ENCODE peak calls at places on chromosomes 1 and 21, in six cellular contexts. L is adrenal gland, Z is HCT116, O is uterus, S is ovary, U is lower leg skin. P is an unnamed sample.

GRCh38 chr1:218804014-218804785 is 369.5 kb upstream of the LYPLAL1 start:
- DNase-seq in L (no peak), Z (peak; percentile 24), O (no peak), S (no peak), U (no peak), P (no peak)

GRCh38 chr1:192435704-192436103 is 118.9 kb downstream of the RGS21 start:
- DNase-seq in L (no peak), Z (no peak), O (no peak), S (no peak), U (no peak), P (no peak)

GRCh38 chr1:21951576-21951870 is 14.4 kb upstream of the HSPG2 start:
- DNase-seq in L (no peak), Z (no peak), O (no peak), S (no peak), U (no peak), P (no peak)

GRCh38 chr1:168373869-168374268 is 93.2 kb downstream of the TBX19 start:
- DNase-seq in L (no peak), Z (no peak), O (peak; percentile 81), S (peak; percentile 53), U (no peak), P (no peak)

GRCh38 chr1:34787461-34788420 is 5.1 kb upstream of the GJA4 start:
- DNase-seq in L (no peak), Z (no peak), O (no peak), S (no peak), U (peak; percentile 75), P (no peak)

GRCh38 chr1:43396059-43396458 is 6.4 kb downstream of the SZT2 start:
- DNase-seq in L (no peak), Z (no peak), O (no peak), S (no peak), U (no peak), P (no peak)

GRCh38 chr1:228306275-228307217 is 98.7 kb downstream of the OBSCN start:
- DNase-seq in L (peak; percentile 11), Z (no peak), O (no peak), S (peak; percentile 28), U (peak; percentile 76), P (peak; percentile 67)

GRCh38 chr1:19612516-19612915 is 31.6 kb upstream of the NBL1 start:
- DNase-seq in L (no peak), Z (no peak), O (no peak), S (no peak), U (peak; percentile 53), P (no peak)

GRCh38 chr21:15549671-15550070 is 180.1 kb upstream of the USP25 start:
- DNase-seq in L (no peak), Z (no peak), O (no peak), S (no peak), U (no peak), P (no peak)

GRCh38 chr1:31239653-31240241 is at the start of gene NKAIN1:
- DNase-seq in L (peak; percentile 68), Z (no peak), O (no peak), S (no peak), U (no peak), P (no peak)

DNA sequence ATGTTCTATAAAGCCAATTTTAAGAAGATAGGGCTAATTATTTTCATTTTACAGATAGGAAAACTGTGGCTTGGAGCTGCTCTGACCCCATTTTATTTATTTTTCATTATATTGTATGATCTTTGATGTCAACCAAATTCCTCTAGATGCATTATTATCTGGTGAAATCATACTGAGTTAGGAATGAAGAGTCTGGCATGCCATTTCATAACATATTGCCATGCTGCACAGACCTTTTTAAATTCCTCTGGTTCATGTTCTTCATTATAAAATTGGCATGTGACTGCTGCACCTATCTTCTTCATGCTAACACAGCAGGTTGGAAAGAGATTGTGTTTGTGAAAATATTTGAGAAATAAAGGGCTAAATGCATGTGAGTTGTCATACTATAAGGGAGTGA is 12.7 kb downstream of the PRRX1 start:
- DNase-seq in L (no peak), Z (no peak), O (no peak), S (no peak), U (no peak), P (no peak)
- H3K4me3 ChIP-seq in L (no peak overlapping the region), Z (no peak overlapping the region), O (no peak overlapping the region), S (no peak overlapping the region), U (no peak overlapping the region), P (no peak overlapping the region)

GRCh38 chr1:209554761-209555611 is 28.5 kb upstream of the CAMK1G start:
- DNase-seq in L (no peak), Z (no peak), O (no peak), S (no peak), U (no peak), P (no peak)
- TF ChIP-seq CTCF in L (no peak), Z (peak; percentile 25), O (no peak), S (no peak), U (no peak), P (no peak)

GRCh38 chr1:46530791-46531409 is 20.5 kb downstream of the KNCN start:
- DNase-seq in L (no peak), Z (no peak), O (no peak), S (no peak), U (no peak), P (no peak)
- H3K4me3 ChIP-seq in L (no peak overlapping the region), Z (no peak overlapping the region), O (no peak overlapping the region), S (no peak overlapping the region), U (no peak overlapping the region), P (no peak overlapping the region)

GRCh38 chr1:27725374-27726172 is at the start of gene FAM76A:
- DNase-seq in L (peak; percentile 99), Z (peak; percentile 98), O (peak; percentile 99), S (peak; percentile 100), U (peak; percentile 100), P (peak; percentile 99)
- TF ChIP-seq CTCF in L (no peak), Z (peak; percentile 31), O (peak; percentile 59), S (no peak), U (no peak), P (peak; percentile 25)

DNA sequence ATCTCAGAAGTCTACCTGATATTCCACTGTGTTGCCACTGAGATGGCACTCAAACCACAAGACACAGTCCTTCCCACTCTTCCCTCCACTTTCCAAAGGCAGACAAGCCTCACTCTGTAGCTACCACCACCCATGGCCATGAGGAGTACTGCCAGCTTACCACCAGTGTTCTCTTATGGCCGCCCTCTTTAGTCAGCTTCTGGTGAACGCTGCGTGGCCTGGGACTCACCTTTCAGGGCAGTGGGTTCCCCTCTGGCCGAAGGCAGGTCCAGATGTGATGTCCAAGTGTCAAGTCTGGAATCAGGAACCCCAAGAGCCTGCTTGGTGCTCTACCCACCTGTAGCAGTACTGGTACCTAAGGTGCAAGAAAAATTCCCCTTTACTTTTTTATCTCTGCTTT is 580.8 kb downstream of the LRRIQ3 start:
- DNase-seq in L (no peak), Z (no peak), O (no peak), S (no peak), U (peak; percentile 59), P (no peak)
- H3K4me3 ChIP-seq in L (no peak overlapping the region), Z (no peak overlapping the region), O (no peak overlapping the region), S (no peak overlapping the region), U (no peak overlapping the region), P (no peak overlapping the region)

GRCh38 chr1:85047472-85048295 is 616 bp downstream of the MCOLN3 start:
- DNase-seq in L (peak; percentile 19), Z (no peak), O (no peak), S (peak; percentile 44), U (peak; percentile 83), P (no peak)

GRCh38 chr1:85049735-85050166 is 1.5 kb upstream of the MCOLN3 start:
- DNase-seq in L (no peak), Z (no peak), O (no peak), S (no peak), U (no peak), P (no peak)

GRCh38 chr1:85047144-85047471 is 1.2 kb downstream of the MCOLN3 start:
- DNase-seq in L (no peak), Z (no peak), O (no peak), S (no peak), U (no peak), P (no peak)

DNA sequence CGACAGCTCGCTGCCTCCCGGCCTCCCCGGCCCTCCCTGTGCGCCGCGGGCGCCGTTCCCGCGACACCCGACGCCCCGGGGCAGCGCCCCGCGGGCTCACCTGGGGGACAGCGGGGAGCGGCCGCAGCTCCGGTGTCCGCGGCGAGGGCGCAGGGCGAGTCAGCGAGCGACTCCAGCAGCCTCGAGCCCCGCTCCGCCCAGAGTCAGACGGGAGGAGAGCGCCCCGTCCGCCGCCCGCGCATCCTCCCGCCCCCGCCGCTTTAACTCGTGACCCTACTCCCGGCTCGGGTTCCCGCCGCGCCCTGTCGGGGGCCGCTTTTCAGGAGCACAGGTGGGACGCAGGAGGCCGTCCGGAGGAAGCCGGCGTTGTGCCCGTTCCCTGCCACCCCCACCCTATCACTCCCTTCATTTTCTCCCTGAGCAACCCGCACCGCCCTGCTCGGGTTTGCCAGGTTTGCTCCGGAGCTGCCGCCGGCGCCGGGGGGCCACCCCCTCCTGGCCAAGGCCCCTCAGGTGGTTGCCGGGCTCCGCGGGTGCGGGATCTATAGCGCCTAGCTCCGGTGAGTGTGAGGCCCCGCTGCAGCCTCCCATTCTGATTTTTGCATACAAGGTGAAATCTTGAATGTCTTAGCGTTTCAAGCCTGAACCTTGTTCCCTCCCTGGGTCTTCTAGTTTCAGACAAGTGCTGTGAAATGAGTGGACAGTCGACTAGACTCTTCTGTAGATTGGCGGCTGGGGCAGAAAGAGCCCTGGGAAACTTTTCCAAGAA is at the start of gene MCOLN3:
- DNase-seq in L (peak; percentile 61), Z (peak; percentile 19), O (peak; percentile 24), S (peak; percentile 58), U (peak; percentile 92), P (no peak)
- TF ChIP-seq CTCF in L (no peak), Z (no peak), O (no peak), S (no peak), U (no peak), P (no peak)

GRCh38 chr1:247530785-247531184 is 5.5 kb downstream of the OR2C3 start:
- DNase-seq in L (no peak), Z (no peak), O (no peak), S (no peak), U (no peak), P (no peak)
- H3K4me3 ChIP-seq in L (no peak overlapping the region), Z (no peak overlapping the region), O (no peak overlapping the region), S (no peak overlapping the region), U (no peak overlapping the region), P (no peak overlapping the region)

DNA sequence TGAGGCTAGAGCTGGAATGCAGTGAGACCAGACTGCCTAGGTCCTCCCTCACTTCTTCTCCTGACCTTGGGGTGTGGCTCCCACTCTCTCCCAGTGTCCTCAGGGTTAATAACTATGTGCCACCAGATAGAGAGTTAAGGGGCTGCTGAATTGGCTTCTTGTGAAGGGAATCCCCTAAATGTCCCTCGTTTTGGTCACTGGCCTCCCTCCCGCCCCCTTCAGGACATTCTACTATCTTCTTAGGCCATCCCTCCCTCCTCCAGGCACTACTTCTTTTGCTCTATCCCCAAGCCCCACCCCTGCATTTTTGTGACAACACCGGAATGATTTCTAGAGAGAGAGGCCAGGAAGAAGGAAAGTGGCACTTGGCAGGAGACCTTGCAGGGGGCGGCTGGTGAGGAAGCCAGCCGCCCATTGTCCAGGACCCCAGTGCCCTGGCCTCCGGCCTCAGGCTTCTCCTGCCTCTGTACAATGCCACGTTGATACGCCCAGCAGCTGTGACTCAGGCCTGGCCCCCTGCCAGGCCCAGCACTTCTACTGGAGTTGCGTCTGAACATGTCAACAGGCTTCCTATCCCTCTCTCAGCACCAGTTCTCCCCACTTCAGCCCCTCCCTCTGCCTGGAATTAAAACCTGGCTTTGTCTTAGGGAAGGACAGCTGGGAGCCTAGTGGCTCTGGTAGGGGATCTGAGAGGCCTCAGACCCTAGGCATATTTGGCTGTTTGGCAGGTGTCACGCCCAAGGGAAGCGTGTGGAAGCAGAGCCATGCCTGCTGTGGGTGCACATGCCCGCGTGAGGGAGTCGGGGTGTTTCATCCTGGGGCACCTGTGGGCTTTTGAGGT is 9.1 kb downstream of the LMNA start:
- DNase-seq in L (peak; percentile 97), Z (peak; percentile 91), O (peak; percentile 97), S (peak; percentile 97), U (peak; percentile 99), P (peak; percentile 99)
- TF ChIP-seq CTCF in L (peak; percentile 37), Z (no peak), O (peak; percentile 3), S (peak; percentile 9), U (no peak), P (no peak)